ENCODE peak calls at places on chromosome 7, in nine cellular contexts. T is left ventricle myocardium inferior; J is germinal center; L is SW480; Y is T-helper 2 cell; K is tibial nerve; F is activated T-cell treated with anti-CD3 and anti-CD28 coated beads for 1 hour; D is HuH-7; X is effector memory CD8-positive, alpha-beta T cell. S is an unnamed sample.

GRCh38 chr7:57772126-57772924 is 322.3 kb downstream of the ZNF716 start:
- DNase-seq in K (no peak), L (no peak), F (no peak), X (no peak), J (no peak), D (no peak), Y (no peak), T (no peak), S (no peak)

GRCh38 chr7:22549667-22550513 is 49.9 kb upstream of the STEAP1B start:
- DNase-seq in T (no peak), D (peak), Y (no peak), L (no peak), J (peak), K (no peak), F (no peak), X (no peak), S (no peak)

GRCh38 chr7:73980206-73980605 is 47.8 kb upstream of the ELN start:
- DNase-seq in Y (no peak), D (peak), J (no peak), X (no peak), T (no peak), L (no peak), K (no peak), F (no peak), S (no peak)

GRCh38 chr7:2812119-2812487 is 32.0 kb downstream of the GNA12 start:
- DNase-seq in T (no peak), K (no peak), J (no peak), F (no peak), D (no peak), L (no peak), Y (no peak), X (no peak), S (no peak)

GRCh38 chr7:79495544-79496272 is 42.2 kb upstream of the MAGI2 start:
- DNase-seq in T (no peak), J (no peak), Y (no peak), D (no peak), F (no peak), X (no peak), K (no peak), L (peak), S (no peak)

GRCh38 chr7:143247372-143247771 is 15.9 kb upstream of the GSTK1 start:
- DNase-seq in D (no peak), T (no peak), K (no peak), L (no peak), F (no peak), J (no peak), X (no peak), Y (no peak), S (no peak)

GRCh38 chr7:110797656-110798055 is 293.3 kb upstream of the LRRN3 start:
- DNase-seq in Y (no peak), T (no peak), D (no peak), X (no peak), J (no peak), L (no peak), F (no peak), K (no peak), S (no peak)

GRCh38 chr7:767941-768729 is 41.1 kb upstream of the PRKAR1B start:
- DNase-seq in X (no peak), T (no peak), F (no peak), J (no peak), K (no peak), D (no peak), Y (peak), L (no peak), S (no peak)

GRCh38 chr7:46681865-46682503 is 760.9 kb upstream of the IGFBP3 start:
- DNase-seq in D (no peak), Y (no peak), X (no peak), T (peak), F (no peak), J (no peak), K (no peak), L (no peak), S (no peak)

GRCh38 chr7:17991866-17992648 is 35.6 kb downstream of the PRPS1L1 start:
- DNase-seq in Y (no peak), K (no peak), D (no peak), J (no peak), X (no peak), T (no peak), L (no peak), F (no peak), S (no peak)

GRCh38 chr7:94237417-94237816 is 157.3 kb upstream of the COL1A2 start:
- DNase-seq in Y (no peak), X (no peak), D (no peak), F (no peak), L (no peak), K (no peak), J (no peak), T (no peak), S (no peak)

GRCh38 chr7:150379590-150380379 is 655 bp downstream of the ZNF775 start:
- DNase-seq in J (no peak), F (no peak), L (no peak), T (no peak), X (no peak), Y (no peak), D (no peak), K (no peak), S (no peak)